ENCODE peak calls at places on chromosome 3, in five cellular contexts. T is RWPE1; Z is activated CD4-positive, alpha-beta T cell treated with anti-CD3 and anti-CD28 coated beads, Interleukin-2, amount 50 U/mL, for 1 hour; H is NCI-H1105 treated with DMSO at 0.1 percent for 48 hours; M is AG09319. A is an unnamed sample.

GRCh38 chr3:45333549-45333948 is 54.8 kb upstream of the LARS2 start:
- DNase-seq in T (no peak), Z (no peak), H (no peak), M (no peak), A (no peak)

GRCh38 chr3:154218728-154219127 is 97.5 kb downstream of the ARHGEF26 start:
- DNase-seq in T (no peak), Z (no peak), H (no peak), M (no peak), A (no peak)

GRCh38 chr3:39141211-39141995 is 12.0 kb downstream of the CSRNP1 start:
- DNase-seq in T (peak), Z (peak), H (peak), M (no peak), A (peak)

GRCh38 chr3:185830018-185830797 is 5.4 kb upstream of the IGF2BP2 start:
- DNase-seq in T (no peak), Z (no peak), H (no peak), M (no peak), A (peak)

GRCh38 chr3:185688808-185689207 is 102.7 kb downstream of the SENP2 start:
- DNase-seq in T (peak), Z (no peak), H (no peak), M (peak), A (peak)

GRCh38 chr3:105362021-105362665 is 4.6 kb upstream of the ALCAM start:
- DNase-seq in T (peak), Z (no peak), H (no peak), M (no peak), A (no peak)

GRCh38 chr3:127141921-127142730 is 50.8 kb upstream of the PRR23E start:
- DNase-seq in T (peak), Z (no peak), H (peak), M (no peak), A (no peak)

GRCh38 chr3:128783774-128784173 is 57.8 kb downstream of the RAB7A start:
- DNase-seq in T (no peak), Z (no peak), H (no peak), M (no peak), A (no peak)

GRCh38 chr3:146834917-146835316 is 229.8 kb upstream of the PLSCR5 start:
- DNase-seq in T (no peak), Z (no peak), H (peak), M (no peak), A (no peak)

A was measured in Caki2.